ENCODE peak calls at places on chromosomes 13 and 19, in four cellular contexts. O, K, L and Y are unnamed samples.

GRCh38 chr19:17075860-17076538 is 422 bp downstream of the MYO9B start:
- DNase-seq in O (no peak), L (peak; percentile 51), K (peak; percentile 30), Y (peak; percentile 51)

GRCh38 chr19:54439174-54439851 is 9.7 kb upstream of the LENG8 start:
- DNase-seq in O (no peak), K (no peak), L (peak; percentile 53), Y (peak; percentile 69)

GRCh38 chr19:35585844-35586243 is at the start of gene PMIS2:
- DNase-seq in O (no peak), L (peak; percentile 62), K (no peak), Y (no peak)

GRCh38 chr13:76885203-76886004 is 801 bp downstream of the KCTD12 start:
- DNase-seq in O (peak; percentile 73), L (peak; percentile 65), K (no peak), Y (no peak)

GRCh38 chr19:48970923-48971395 is 5.8 kb downstream of the FTL start:
- DNase-seq in O (peak; percentile 25), L (peak; percentile 88), K (peak; percentile 51), Y (no peak)

GRCh38 chr13:110137677-110138008 is 169.3 kb downstream of the COL4A1 start:
- DNase-seq in L (peak; percentile 42), O (peak; percentile 61), K (no peak), Y (no peak)

GRCh38 chr13:32988588-32989256 is 27.5 kb upstream of the KL start:
- DNase-seq in L (no peak), K (no peak), O (no peak), Y (no peak)

GRCh38 chr13:32264407-32264806 is 50.8 kb downstream of the ZAR1L start:
- DNase-seq in K (no peak), L (no peak), O (no peak), Y (no peak)

GRCh38 chr19:45866400-45867176 is 2.5 kb downstream of the FOXA3 start:
- DNase-seq in O (no peak), L (no peak), K (no peak), Y (no peak)

GRCh38 chr13:73069206-73069815 is 10.5 kb downstream of the KLF5 start:
- DNase-seq in L (no peak), K (no peak), O (no peak), Y (no peak)

GRCh38 chr19:3324405-3324856 is 42.0 kb upstream of the NFIC start:
- DNase-seq in K (peak; percentile 26), O (no peak), L (peak; percentile 91), Y (peak; percentile 74)

GRCh38 chr19:49014123-49014869 is 2.6 kb downstream of the LHB start:
- DNase-seq in L (no peak), K (no peak), O (no peak), Y (no peak)

GRCh38 chr13:74036373-74036772 is 97.8 kb downstream of the KLF12 start:
- DNase-seq in L (no peak), O (no peak), K (no peak), Y (no peak)

GRCh38 chr13:102293723-102294122 is 108.1 kb downstream of the FGF14 start:
- DNase-seq in L (no peak), K (no peak), O (no peak), Y (no peak)

GRCh38 chr19:19347401-19347800 is 26.8 kb downstream of the MAU2 start:
- DNase-seq in K (no peak), L (no peak), O (no peak), Y (no peak)

GRCh38 chr13:94761407-94761806 is 49.1 kb upstream of the SOX21 start:
- DNase-seq in K (no peak), L (no peak), O (no peak), Y (no peak)

GRCh38 chr13:46498650-46499049 is 54.3 kb upstream of the LRCH1 start:
- DNase-seq in L (no peak), K (no peak), O (no peak), Y (no peak)

GRCh38 chr13:46295531-46296464 is 84.1 kb downstream of the LRRC63 start:
- DNase-seq in O (no peak), L (peak; percentile 58), K (peak; percentile 23), Y (peak; percentile 97)

GRCh38 chr19:1169921-1170885 is 3.9 kb downstream of the SBNO2 start:
- DNase-seq in O (no peak), K (no peak), L (no peak), Y (no peak)

GRCh38 chr19:3532154-3533019 is 6.6 kb upstream of the TEKTIP1 start:
- DNase-seq in O (no peak), L (no peak), K (no peak), Y (no peak)